ENCODE peak calls at places on chromosomes 2 and 18, in five cellular contexts. X is heart right ventricle, Y is lower lobe of right lung, D is body of pancreas, J is kidney. N is an unnamed sample. For H3K4me1, the result is how much of the 10 kb centered on the place peaks cover.

GRCh38 chr2:127884436-127884835 is 1.3 kb downstream of the AMMECR1L start:
- DNase-seq in X (no peak), D (no peak), Y (no peak), J (no peak), N (no peak)

GRCh38 chr2:42877532-42877931 is 85.1 kb upstream of the HAAO start:
- DNase-seq in J (no peak), D (no peak), X (no peak), Y (no peak), N (no peak)

GRCh38 chr2:31275976-31276375 is 42.0 kb downstream of the EHD3 start:
- DNase-seq in J (no peak), D (no peak), X (peak), Y (no peak), N (no peak)

GRCh38 chr2:30662268-30663131 is 144.7 kb downstream of the CAPN13 start:
- DNase-seq in Y (no peak), D (no peak), X (no peak), J (no peak), N (no peak)

GRCh38 chr2:26008851-26009566 is 24.9 kb upstream of the RAB10 start:
- DNase-seq in X (no peak), Y (peak), D (no peak), J (no peak), N (peak)

GRCh38 chr18:57943723-57944122 is 100.3 kb upstream of the NEDD4L start:
- DNase-seq in X (no peak), J (no peak), Y (no peak), D (no peak), N (no peak)

GRCh38 chr18:69599377-69599776 is 198.7 kb downstream of the DOK6 start:
- DNase-seq in X (no peak), Y (no peak), D (no peak), J (no peak), N (no peak)

GRCh38 chr2:73418343-73418742 is 32.7 kb downstream of the ALMS1 start:
- DNase-seq in Y (peak), D (peak), J (peak), X (peak), N (peak)

GRCh38 chr18:58601468-58602266 is 27.2 kb downstream of the ALPK2 start:
- DNase-seq in J (no peak), Y (no peak), D (no peak), X (no peak), N (no peak)

GRCh38 chr2:147222506-147222905 is 622.3 kb upstream of the ACVR2A start:
- DNase-seq in D (no peak), Y (no peak), J (no peak), X (no peak), N (no peak)

GRCh38 chr2:99488999-99489757 is 639 bp downstream of the REV1 start:
- DNase-seq in J (peak), Y (peak), D (peak), X (peak), N (peak)

GRCh38 chr2:232309592-232309991 is 69.0 kb upstream of the ALPP start:
- DNase-seq in Y (no peak), J (no peak), X (no peak), D (no peak), N (no peak)

GRCh38 chr2:202113571-202114142 is 40.6 kb downstream of the KIAA2012 start:
- DNase-seq in Y (no peak), D (no peak), X (no peak), J (no peak), N (no peak)

GRCh38 chr2:74847075-74847858 is 13.3 kb downstream of the HK2 start:
- DNase-seq in J (no peak), Y (no peak), D (no peak), X (no peak), N (no peak)

GRCh38 chr18:681985-682384 is 24.5 kb downstream of the TYMS start:
- DNase-seq in J (no peak), X (no peak), Y (no peak), D (no peak), N (no peak)

GRCh38 chr18:48455555-48456478 is 46.6 kb upstream of the ZBTB7C start:
- DNase-seq in J (peak), Y (no peak), D (no peak), X (no peak), N (no peak)

GRCh38 chr2:168396131-168396530 is 59.9 kb upstream of the CERS6 start:
- DNase-seq in J (no peak), X (no peak), D (no peak), Y (no peak), N (no peak)

GRCh38 chr2:201781583-201782051 is 884 bp upstream of the ALS2 start:
- DNase-seq in J (peak), D (peak), X (no peak), Y (no peak), N (peak)

GRCh38 chr2:225937625-225938024 is 538.1 kb downstream of the NYAP2 start:
- DNase-seq in Y (no peak), X (no peak), D (no peak), J (no peak), N (no peak)

GRCh38 chr18:79882522-79883241 is 68.8 kb downstream of the SLC66A2 start:
- DNase-seq in X (no peak), Y (peak), D (no peak), J (no peak), N (no peak)
- H3K27ac ChIP-seq in X (no peak), Y (no peak), D (no peak), J (no peak), N (no peak)

DNA sequence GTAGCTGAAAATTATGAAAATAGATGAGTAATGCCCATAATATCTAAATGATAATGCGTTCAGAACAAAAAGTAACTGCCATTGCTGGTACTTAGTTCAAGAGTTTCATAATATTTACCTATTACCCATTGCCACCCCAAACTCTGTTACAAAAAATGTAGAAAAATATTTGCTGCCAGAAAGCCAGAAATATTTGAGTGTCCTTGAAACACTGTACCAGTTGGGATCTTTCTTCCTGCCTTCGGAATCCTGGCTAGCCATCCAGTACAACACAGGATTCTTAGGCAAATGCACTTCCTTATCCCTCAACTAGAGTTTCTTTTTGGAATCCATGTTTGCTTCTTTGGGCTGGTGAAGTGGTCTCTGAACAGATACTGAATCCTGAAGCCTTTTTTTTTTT is 207.1 kb downstream of the MCFD2 start:
- DNase-seq in X (no peak), D (no peak), J (no peak), Y (no peak), N (no peak)
- H3K4me1 ChIP-seq in X (under half), D (under half), J (under half), Y (half or more), N (half or more)

GRCh38 chr2:181570833-181571661 is 85.9 kb downstream of the CERKL start:
- DNase-seq in X (no peak), J (no peak), D (no peak), Y (no peak), N (no peak)
- TF ChIP-seq CTCF in X (no peak), J (no peak), D (peak), Y (peak), N (no peak)

GRCh38 chr2:65027611-65028244 is 28.5 kb upstream of the CEP68 start:
- DNase-seq in Y (no peak), D (no peak), X (no peak), J (no peak), N (no peak)
- H3K27ac ChIP-seq in Y (no peak), D (no peak), X (no peak), J (no peak), N (no peak)

GRCh38 chr2:105575626-105576025 is 169.1 kb upstream of the NCK2 start:
- DNase-seq in D (no peak), J (no peak), X (no peak), Y (no peak), N (no peak)
- H3K4me1 ChIP-seq in D (under half), J (under half), X (under half), Y (under half), N (under half)

N was measured in psoas muscle.